ENCODE peak calls at places on chromosomes 11 and 22, in four cellular contexts. G is fibroblast of the conjunctiva, J is amniotic stem cell, X is kidney. K is an unnamed sample.

GRCh38 chr11:74896311-74896710 is 52.6 kb downstream of the XRRA1 start:
- DNase-seq in G (no peak), J (no peak), X (no peak), K (peak; percentile 30)

GRCh38 chr11:15158351-15159015 is 43.8 kb downstream of the INSC start:
- DNase-seq in G (peak; percentile 65), J (no peak), X (no peak), K (no peak)

GRCh38 chr11:69501891-69502860 is 20.7 kb downstream of the LINC01488 start:
- DNase-seq in G (no peak), J (no peak), X (no peak), K (peak; percentile 84)

GRCh38 chr22:42336527-42337227 is 66.2 kb upstream of the TCF20 start:
- DNase-seq in G (no peak), J (no peak), X (no peak), K (no peak)

GRCh38 chr22:45483319-45483718 is 19.4 kb upstream of the FBLN1 start:
- DNase-seq in G (no peak), J (no peak), X (no peak), K (no peak)

GRCh38 chr11:35549787-35550186 is 24.4 kb upstream of the PAMR1 start:
- DNase-seq in G (peak; percentile 57), J (peak; percentile 86), X (no peak), K (no peak)

GRCh38 chr11:84628871-84629625 is 998.1 kb downstream of the DLG2 start:
- DNase-seq in G (no peak), J (no peak), X (no peak), K (no peak)

GRCh38 chr11:68076371-68077042 is 37.7 kb downstream of the TCIRG1 start:
- DNase-seq in G (no peak), J (no peak), X (no peak), K (no peak)

GRCh38 chr11:66887531-66887930 is 30.7 kb downstream of the LRFN4 start:
- DNase-seq in G (no peak), J (no peak), X (no peak), K (no peak)

GRCh38 chr22:35638408-35638807 is 9.8 kb upstream of the APOL6 start:
- DNase-seq in G (peak; percentile 31), J (peak; percentile 61), X (peak; percentile 94), K (no peak)

GRCh38 chr11:73141309-73142127 is 600 bp downstream of the FCHSD2 start:
- DNase-seq in G (peak; percentile 36), J (peak; percentile 28), X (peak; percentile 95), K (no peak)

GRCh38 chr11:127925430-127925829 is 661.9 kb downstream of the ETS1 start:
- DNase-seq in G (no peak), J (no peak), X (no peak), K (no peak)

K was measured in chondrocyte.